ENCODE peak calls at places on chromosomes 2 and 18, in six cellular contexts. V is activated naive CD4-positive, alpha-beta T cell treated with Interleukin-2 at 50 U/mL for 16 hours; R is Daoy; J is NCI-H2081; W is GM20000; O is pancreas. E is an unnamed sample.

GRCh38 chr2:12835733-12836132 is 119.0 kb downstream of the TRIB2 start:
- DNase-seq in R (no peak), O (no peak), W (no peak), J (no peak), V (no peak), E (no peak)

GRCh38 chr2:85799215-85799956 is 45.6 kb downstream of the ATOH8 start:
- DNase-seq in V (no peak), J (no peak), R (peak), W (no peak), O (no peak), E (no peak)

GRCh38 chr2:191322838-191323506 is 77.8 kb downstream of the MYO1B start:
- DNase-seq in V (no peak), J (no peak), R (no peak), W (no peak), O (no peak), E (peak)

GRCh38 chr2:218896501-218897393 is 16.1 kb downstream of the WNT10A start:
- DNase-seq in O (no peak), J (peak), W (peak), R (peak), V (peak), E (peak)

GRCh38 chr2:67137699-67138098 is 259.4 kb upstream of the ETAA1 start:
- DNase-seq in W (no peak), J (peak), V (no peak), R (no peak), O (no peak), E (no peak)

GRCh38 chr2:26978061-26978596 is 7.7 kb downstream of the MAPRE3 start:
- DNase-seq in W (no peak), J (peak), R (peak), V (no peak), O (peak), E (no peak)

GRCh38 chr2:240926516-240927389 is 20.6 kb downstream of the CROCC2 start:
- DNase-seq in O (peak), V (no peak), J (no peak), R (no peak), W (no peak), E (no peak)

GRCh38 chr2:31382452-31383120 is 32.0 kb downstream of the XDH start:
- DNase-seq in J (no peak), V (no peak), W (no peak), O (no peak), R (peak), E (no peak)

GRCh38 chr2:14577843-14578242 is 54.7 kb upstream of the LRATD1 start:
- DNase-seq in O (no peak), W (no peak), V (no peak), J (no peak), R (no peak), E (no peak)

GRCh38 chr2:205808493-205809121 is 126.3 kb downstream of the NRP2 start:
- DNase-seq in R (no peak), V (no peak), O (no peak), W (no peak), J (no peak), E (no peak)

GRCh38 chr2:3827673-3828575 is 124.5 kb downstream of the DCDC2C start:
- DNase-seq in O (no peak), V (no peak), J (peak), R (peak), W (peak), E (peak)

GRCh38 chr2:61702088-61702467 is 151.8 kb downstream of the FAM161A start:
- DNase-seq in J (no peak), W (no peak), O (no peak), V (no peak), R (no peak), E (no peak)

GRCh38 chr2:200616193-200616592 is 30.4 kb downstream of the AOX1 start:
- DNase-seq in R (peak), O (no peak), V (no peak), W (peak), J (no peak), E (no peak)

GRCh38 chr2:47373747-47374146 is 29.2 kb upstream of the MSH2 start:
- DNase-seq in W (no peak), R (peak), V (no peak), O (no peak), J (peak), E (no peak)

GRCh38 chr18:46343940-46344372 is 239.8 kb downstream of the HAUS1 start:
- DNase-seq in W (peak), O (no peak), J (peak), V (peak), R (no peak), E (peak)

GRCh38 chr18:9787716-9788115 is 79.6 kb downstream of the RAB31 start:
- DNase-seq in V (no peak), J (no peak), O (no peak), W (no peak), R (no peak), E (no peak)

GRCh38 chr2:41400057-41400665 is 647.7 kb upstream of the PKDCC start:
- DNase-seq in O (no peak), V (no peak), R (no peak), W (no peak), J (peak), E (no peak)

GRCh38 chr2:207241198-207241597 is 75.5 kb upstream of the KLF7 start:
- DNase-seq in R (peak), V (peak), J (no peak), O (no peak), W (no peak), E (peak)

GRCh38 chr2:162839419-162839818 is 852 bp upstream of the KCNH7 start:
- DNase-seq in O (peak), R (peak), V (no peak), J (peak), W (no peak), E (no peak)

GRCh38 chr2:32009479-32010256 is 1.1 kb downstream of the MEMO1 start:
- DNase-seq in R (peak), J (peak), V (peak), O (peak), W (peak), E (peak)

GRCh38 chr2:150520887-150521664 is 33.6 kb upstream of the RND3 start:
- DNase-seq in V (no peak), J (no peak), O (no peak), W (no peak), R (peak), E (no peak)

GRCh38 chr2:64858541-64859031 is 130.6 kb upstream of the SLC1A4 start:
- DNase-seq in V (no peak), O (no peak), J (no peak), R (no peak), W (no peak), E (no peak)

GRCh38 chr2:204583773-204584172 is 38.5 kb downstream of the PARD3B start:
- DNase-seq in J (no peak), W (no peak), R (no peak), V (no peak), O (no peak), E (no peak)